ENCODE peak calls at places on chromosomes 6 and 20, in four cellular contexts. P is glomerular endothelial cell, M is AG20443, E is substantia nigra. X is an unnamed sample.
A peak's percentile ranks its signal among the peaks of the same experiment; 100 is the strongest.

GRCh38 chr20:34570859-34571306 is 12.4 kb downstream of the MAP1LC3A start:
- DNase-seq in P (peak; percentile 60), M (no peak), E (no peak), X (no peak)

GRCh38 chr6:19327246-19327645 is 509.9 kb upstream of the ID4 start:
- DNase-seq in M (peak; percentile 20), P (no peak), E (no peak), X (no peak)

GRCh38 chr6:156423829-156424228 is 353.3 kb upstream of the ARID1B start:
- DNase-seq in P (no peak), E (no peak), M (no peak), X (no peak)

GRCh38 chr20:42678895-42679294 is 510.8 kb downstream of the PTPRT start:
- DNase-seq in P (no peak), M (no peak), E (no peak), X (no peak)

GRCh38 chr20:62922451-62922921 is 3.8 kb downstream of the DIDO1 start:
- DNase-seq in P (no peak), M (no peak), E (no peak), X (no peak)

GRCh38 chr6:31740397-31741223 is 805 bp downstream of the MSH5 start:
- DNase-seq in M (peak; percentile 53), E (no peak), P (no peak), X (no peak)

GRCh38 chr6:119306396-119306968 is 43.1 kb downstream of the MAN1A1 start:
- DNase-seq in P (no peak), E (no peak), M (no peak), X (no peak)

GRCh38 chr6:41970436-41970846 is 28.8 kb upstream of the CCND3 start:
- DNase-seq in M (peak; percentile 77), P (no peak), E (peak; percentile 6), X (no peak)

GRCh38 chr6:20953019-20953418 is 418.8 kb downstream of the CDKAL1 start:
- DNase-seq in M (no peak), P (no peak), E (no peak), X (no peak)

GRCh38 chr6:161584051-161584450 is 310.2 kb upstream of the AGPAT4 start:
- DNase-seq in M (peak; percentile 19), P (no peak), E (no peak), X (no peak)

GRCh38 chr6:7311920-7312615 is 931 bp downstream of the SSR1 start:
- DNase-seq in P (no peak), M (no peak), E (no peak), X (peak; percentile 2)